ENCODE peak calls at places on chromosomes 11 and 22, in seven cellular contexts. U, B, S, N, D, Z and F are unnamed samples.

GRCh38 chr11:59573216-59573615 is 42.4 kb downstream of the OSBP start:
- DNase-seq in N (no peak), B (no peak), D (no peak), S (no peak), U (no peak), Z (no peak), F (peak; percentile 96)

GRCh38 chr11:12893787-12894672 is 115.1 kb upstream of the RASSF10 start:
- DNase-seq in N (no peak), B (peak; percentile 76), D (peak; percentile 74), U (peak; percentile 13), S (peak; percentile 14), Z (peak; percentile 53), F (peak; percentile 73)

GRCh38 chr11:118956094-118956846 is at the start of gene UPK2:
- DNase-seq in U (peak; percentile 80), D (peak; percentile 92), N (peak; percentile 75), S (peak; percentile 83), Z (peak; percentile 89), B (peak; percentile 95), F (peak; percentile 48)

GRCh38 chr22:34294986-34295385 is 374.7 kb upstream of the LARGE1 start:
- DNase-seq in B (no peak), U (no peak), S (no peak), N (no peak), Z (no peak), D (no peak), F (no peak)

GRCh38 chr22:31790240-31790639 is 36.4 kb downstream of the DEPDC5 start:
- DNase-seq in D (no peak), U (no peak), N (no peak), B (no peak), Z (no peak), S (no peak), F (no peak)

GRCh38 chr22:30270841-30271240 is 4.2 kb upstream of the OSM start:
- DNase-seq in B (peak; percentile 82), U (peak; percentile 21), D (no peak), S (no peak), Z (no peak), N (no peak), F (peak; percentile 72)

GRCh38 chr11:12167098-12167999 is 57.0 kb downstream of the MICAL2 start:
- DNase-seq in S (no peak), N (no peak), U (no peak), Z (no peak), B (no peak), D (no peak), F (peak; percentile 94)

GRCh38 chr22:49307071-49307830 is 520.4 kb downstream of the BRD1 start:
- DNase-seq in Z (peak; percentile 8), S (no peak), U (no peak), B (peak; percentile 26), N (no peak), D (peak; percentile 6), F (no peak)